ENCODE peak calls at places on chromosomes 12 and 14, in ten cellular contexts. X is cardiac muscle cell, T is lower lobe of right lung, G is progenitor cell of endocrine pancreas, M is chondrocyte, B is Calu3, H is left lung, S is WTC11, K is GM13977, Z is osteoblast. L is an unnamed sample.
A peak's percentile ranks its signal among the peaks of the same experiment; 100 is the strongest.

GRCh38 chr12:64895541-64895940 is 71.1 kb downstream of the TBC1D30 start:
- DNase-seq in X (no peak), T (no peak), G (no peak), M (no peak), B (no peak), H (no peak), S (no peak), K (no peak), Z (no peak), L (no peak)

GRCh38 chr12:8483081-8483479 is 27.3 kb downstream of the CLEC6A start:
- DNase-seq in X (peak; percentile 6), T (no peak), G (no peak), M (no peak), B (no peak), H (no peak), S (no peak), K (no peak), Z (no peak), L (no peak)

GRCh38 chr12:53345486-53346195 is 9.5 kb upstream of the SP7 start:
- DNase-seq in X (no peak), T (no peak), G (no peak), M (no peak), B (no peak), H (no peak), S (peak; percentile 28), K (no peak), Z (peak; percentile 86), L (peak; percentile 86)

GRCh38 chr12:119683413-119683812 is 15.5 kb downstream of the PRKAB1 start:
- DNase-seq in X (no peak), T (no peak), G (no peak), M (no peak), B (no peak), H (no peak), S (no peak), K (no peak), Z (peak; percentile 73), L (no peak)

GRCh38 chr14:79643132-79643531 is 568.2 kb downstream of the DIO2 start:
- DNase-seq in X (no peak), T (no peak), G (no peak), M (no peak), B (no peak), H (no peak), S (no peak), K (no peak), Z (no peak), L (no peak)

GRCh38 chr12:39807043-39807442 is 187.4 kb upstream of the ABCD2 start:
- DNase-seq in X (peak; percentile 15), T (no peak), G (no peak), M (no peak), B (no peak), H (no peak), S (peak; percentile 26), K (no peak), Z (no peak), L (no peak)

GRCh38 chr12:46904406-46905240 is 78.8 kb upstream of the SLC38A4 start:
- DNase-seq in X (no peak), T (no peak), G (no peak), M (no peak), B (no peak), H (no peak), S (no peak), K (no peak), Z (no peak), L (no peak)

GRCh38 chr12:110908377-110909136 is 11.8 kb downstream of the MYL2 start:
- DNase-seq in X (no peak), T (no peak), G (no peak), M (no peak), B (no peak), H (no peak), S (no peak), K (no peak), Z (no peak), L (no peak)

GRCh38 chr12:120361506-120362208 is 7.3 kb downstream of the MSI1 start:
- DNase-seq in X (peak; percentile 95), T (no peak), G (peak; percentile 87), M (no peak), B (no peak), H (no peak), S (peak; percentile 93), K (peak; percentile 85), Z (peak; percentile 99), L (peak; percentile 92)

GRCh38 chr14:82879949-82880535 is 1346.4 kb upstream of the SEL1L start:
- DNase-seq in X (no peak), T (no peak), G (no peak), M (no peak), B (no peak), H (no peak), S (no peak), K (no peak), Z (no peak), L (no peak)

GRCh38 chr12:51263341-51263740 is 6.9 kb downstream of the SMAGP start:
- DNase-seq in X (no peak), T (no peak), G (no peak), M (no peak), B (no peak), H (no peak), S (no peak), K (no peak), Z (no peak), L (no peak)

GRCh38 chr12:51265024-51265423 is 5.2 kb downstream of the SMAGP start:
- DNase-seq in X (no peak), T (no peak), G (no peak), M (no peak), B (no peak), H (no peak), S (no peak), K (no peak), Z (no peak), L (no peak)

GRCh38 chr12:51264297-51264696 is 5.9 kb downstream of the SMAGP start:
- DNase-seq in X (no peak), T (no peak), G (no peak), M (peak; percentile 11), B (no peak), H (no peak), S (no peak), K (no peak), Z (no peak), L (no peak)

GRCh38 chr12:51262758-51263177 is 7.4 kb downstream of the SMAGP start:
- DNase-seq in X (peak; percentile 20), T (peak; percentile 58), G (no peak), M (peak; percentile 46), B (peak; percentile 63), H (no peak), S (peak; percentile 63), K (no peak), Z (peak; percentile 87), L (no peak)
- TF ChIP-seq CTCF in X (peak; percentile 32), T (peak; percentile 25), G (peak; percentile 18), M (peak; percentile 69), B (no peak), H (no peak), S (no peak), K (peak; percentile 16), Z (peak; percentile 52), L (peak; percentile 49)

GRCh38 chr14:69299286-69300035 is 39.5 kb downstream of the GALNT16 start:
- DNase-seq in X (no peak), T (no peak), G (no peak), M (peak; percentile 53), B (peak; percentile 18), H (no peak), S (peak; percentile 65), K (peak; percentile 44), Z (no peak), L (no peak)
- TF ChIP-seq CTCF in X (peak; percentile 17), T (no peak), G (no peak), M (peak; percentile 25), B (no peak), H (no peak), S (no peak), K (peak; percentile 48), Z (peak; percentile 38), L (peak; percentile 19)

GRCh38 chr12:132196873-132197390 is 52.7 kb downstream of the NOC4L start:
- DNase-seq in X (no peak), T (no peak), G (no peak), M (no peak), B (no peak), H (peak; percentile 75), S (no peak), K (no peak), Z (no peak), L (no peak)

GRCh38 chr12:132196038-132196872 is 52.0 kb downstream of the NOC4L start:
- DNase-seq in X (no peak), T (no peak), G (no peak), M (no peak), B (no peak), H (no peak), S (no peak), K (no peak), Z (peak; percentile 82), L (no peak)

GRCh38 chr12:132191715-132192553 is 47.7 kb downstream of the NOC4L start:
- DNase-seq in X (no peak), T (no peak), G (no peak), M (no peak), B (no peak), H (no peak), S (no peak), K (no peak), Z (peak; percentile 85), L (no peak)

GRCh38 chr12:132194556-132194955 is 50.3 kb downstream of the NOC4L start:
- DNase-seq in X (no peak), T (no peak), G (no peak), M (no peak), B (no peak), H (no peak), S (no peak), K (no peak), Z (no peak), L (no peak)

GRCh38 chr12:132194056-132194455 is 49.8 kb downstream of the NOC4L start:
- DNase-seq in X (no peak), T (no peak), G (no peak), M (no peak), B (no peak), H (no peak), S (peak; percentile 61), K (no peak), Z (peak; percentile 86), L (no peak)
- TF ChIP-seq CTCF in X (no peak), T (peak; percentile 13), G (peak; percentile 17), M (peak; percentile 57), B (no peak), H (no peak), S (peak; percentile 79), K (peak; percentile 25), Z (no peak), L (no peak)

GRCh38 chr14:66403183-66403582 is 83.0 kb upstream of the CCDC196 start:
- DNase-seq in X (no peak), T (no peak), G (no peak), M (no peak), B (no peak), H (no peak), S (no peak), K (no peak), Z (peak; percentile 23), L (no peak)

GRCh38 chr14:66404051-66404450 is 82.1 kb upstream of the CCDC196 start:
- DNase-seq in X (no peak), T (no peak), G (no peak), M (no peak), B (no peak), H (no peak), S (no peak), K (no peak), Z (no peak), L (no peak)

GRCh38 chr14:66398437-66398836 is 87.7 kb upstream of the CCDC196 start:
- DNase-seq in X (no peak), T (no peak), G (no peak), M (no peak), B (no peak), H (no peak), S (no peak), K (no peak), Z (no peak), L (no peak)

GRCh38 chr14:66405158-66405557 is 81.0 kb upstream of the CCDC196 start:
- DNase-seq in X (peak; percentile 45), T (no peak), G (peak; percentile 11), M (no peak), B (peak; percentile 26), H (no peak), S (no peak), K (no peak), Z (no peak), L (no peak)

GRCh38 chr14:66401447-66402095 is 84.6 kb upstream of the CCDC196 start:
- DNase-seq in X (no peak), T (no peak), G (no peak), M (no peak), B (peak; percentile 13), H (no peak), S (no peak), K (no peak), Z (no peak), L (no peak)
- TF ChIP-seq CTCF in X (peak; percentile 35), T (peak; percentile 24), G (peak; percentile 55), M (peak; percentile 64), B (peak; percentile 21), H (peak; percentile 25), S (no peak), K (peak; percentile 59), Z (peak; percentile 37), L (peak; percentile 21)